ENCODE peak calls at places on chromosome 17, in eight cellular contexts. One of them, this sample, is unnamed.
A peak's percentile ranks its signal among the peaks of the same experiment; 100 is the strongest.

GRCh38 chr17:45996282-45996937 is 2.6 kb upstream of the STH start:
- DNase-seq in activated B cell treated with CpG ODN at 0.5 μM for 24 hours: no peak
- DNase-seq in CD4-positive, alpha-beta T cell: no peak
- DNase-seq in suprapubic skin: no peak
- DNase-seq in cardiac muscle cell: no peak
- DNase-seq in neural crest cell: no peak
- DNase-seq in adrenal gland: no peak
- DNase-seq in PC-3: no peak
- DNase-seq in this sample: no peak

GRCh38 chr17:4004517-4005295 is 40.5 kb upstream of the ATP2A3 start:
- DNase-seq in activated B cell treated with CpG ODN at 0.5 μM for 24 hours: peak; percentile 77
- DNase-seq in CD4-positive, alpha-beta T cell: peak; percentile 49
- DNase-seq in suprapubic skin: no peak
- DNase-seq in cardiac muscle cell: peak; percentile 47
- DNase-seq in neural crest cell: peak; percentile 69
- DNase-seq in adrenal gland: no peak
- DNase-seq in PC-3: peak; percentile 51
- DNase-seq in this sample: no peak

GRCh38 chr17:21174719-21175118 is 39.2 kb downstream of the TMEM11 start:
- DNase-seq in activated B cell treated with CpG ODN at 0.5 μM for 24 hours: no peak
- DNase-seq in CD4-positive, alpha-beta T cell: no peak
- DNase-seq in suprapubic skin: no peak
- DNase-seq in cardiac muscle cell: peak; percentile 35
- DNase-seq in neural crest cell: no peak
- DNase-seq in adrenal gland: no peak
- DNase-seq in PC-3: no peak
- DNase-seq in this sample: no peak

GRCh38 chr17:30158896-30159625 is 42.4 kb downstream of the NSRP1 start:
- DNase-seq in activated B cell treated with CpG ODN at 0.5 μM for 24 hours: no peak
- DNase-seq in CD4-positive, alpha-beta T cell: no peak
- DNase-seq in suprapubic skin: no peak
- DNase-seq in cardiac muscle cell: no peak
- DNase-seq in neural crest cell: no peak
- DNase-seq in adrenal gland: no peak
- DNase-seq in PC-3: no peak
- DNase-seq in this sample: no peak

GRCh38 chr17:41352597-41353366 is 2.2 kb upstream of the KRT33A start:
- DNase-seq in activated B cell treated with CpG ODN at 0.5 μM for 24 hours: no peak
- DNase-seq in CD4-positive, alpha-beta T cell: no peak
- DNase-seq in suprapubic skin: no peak
- DNase-seq in cardiac muscle cell: no peak
- DNase-seq in neural crest cell: no peak
- DNase-seq in adrenal gland: no peak
- DNase-seq in PC-3: no peak
- DNase-seq in this sample: no peak

GRCh38 chr17:57662644-57663308 is 82.3 kb downstream of the CCDC182 start:
- DNase-seq in activated B cell treated with CpG ODN at 0.5 μM for 24 hours: peak; percentile 32
- DNase-seq in CD4-positive, alpha-beta T cell: no peak
- DNase-seq in suprapubic skin: peak; percentile 97
- DNase-seq in cardiac muscle cell: peak; percentile 99
- DNase-seq in neural crest cell: peak; percentile 90
- DNase-seq in adrenal gland: peak; percentile 99
- DNase-seq in PC-3: peak; percentile 100
- DNase-seq in this sample: peak; percentile 98

GRCh38 chr17:53721101-53721500 is 101.6 kb upstream of the KIF2B start:
- DNase-seq in activated B cell treated with CpG ODN at 0.5 μM for 24 hours: no peak
- DNase-seq in CD4-positive, alpha-beta T cell: no peak
- DNase-seq in suprapubic skin: no peak
- DNase-seq in cardiac muscle cell: no peak
- DNase-seq in neural crest cell: no peak
- DNase-seq in adrenal gland: no peak
- DNase-seq in PC-3: no peak
- DNase-seq in this sample: no peak

GRCh38 chr17:42561908-42562844 is at the start of gene COASY:
- DNase-seq in activated B cell treated with CpG ODN at 0.5 μM for 24 hours: peak; percentile 82
- DNase-seq in CD4-positive, alpha-beta T cell: peak; percentile 87
- DNase-seq in suprapubic skin: peak; percentile 97
- DNase-seq in cardiac muscle cell: peak; percentile 98
- DNase-seq in neural crest cell: peak; percentile 96
- DNase-seq in adrenal gland: peak; percentile 95
- DNase-seq in PC-3: peak; percentile 94
- DNase-seq in this sample: peak; percentile 97

GRCh38 chr17:2054262-2054739 is 602 bp upstream of the HIC1 start:
- DNase-seq in activated B cell treated with CpG ODN at 0.5 μM for 24 hours: peak; percentile 39
- DNase-seq in CD4-positive, alpha-beta T cell: no peak
- DNase-seq in suprapubic skin: peak; percentile 83
- DNase-seq in cardiac muscle cell: peak; percentile 70
- DNase-seq in neural crest cell: no peak
- DNase-seq in adrenal gland: no peak
- DNase-seq in PC-3: peak; percentile 33
- DNase-seq in this sample: no peak

GRCh38 chr17:5123343-5124124 is 7.7 kb downstream of the USP6 start:
- DNase-seq in activated B cell treated with CpG ODN at 0.5 μM for 24 hours: peak; percentile 8
- DNase-seq in CD4-positive, alpha-beta T cell: no peak
- DNase-seq in suprapubic skin: peak; percentile 51
- DNase-seq in cardiac muscle cell: peak; percentile 3
- DNase-seq in neural crest cell: no peak
- DNase-seq in adrenal gland: no peak
- DNase-seq in PC-3: no peak
- DNase-seq in this sample: peak; percentile 63

GRCh38 chr17:17831208-17832039 is 5.4 kb downstream of the SREBF1 start:
- DNase-seq in activated B cell treated with CpG ODN at 0.5 μM for 24 hours: no peak
- DNase-seq in CD4-positive, alpha-beta T cell: no peak
- DNase-seq in suprapubic skin: no peak
- DNase-seq in cardiac muscle cell: no peak
- DNase-seq in neural crest cell: no peak
- DNase-seq in adrenal gland: no peak
- DNase-seq in PC-3: no peak
- DNase-seq in this sample: no peak

GRCh38 chr17:18038149-18038850 is 668 bp downstream of the ATPAF2 start:
- DNase-seq in activated B cell treated with CpG ODN at 0.5 μM for 24 hours: peak; percentile 24
- DNase-seq in CD4-positive, alpha-beta T cell: no peak
- DNase-seq in suprapubic skin: no peak
- DNase-seq in cardiac muscle cell: no peak
- DNase-seq in neural crest cell: no peak
- DNase-seq in adrenal gland: no peak
- DNase-seq in PC-3: no peak
- DNase-seq in this sample: no peak

GRCh38 chr17:40070895-40071719 is 8.3 kb downstream of the THRA start:
- DNase-seq in activated B cell treated with CpG ODN at 0.5 μM for 24 hours: no peak
- DNase-seq in CD4-positive, alpha-beta T cell: no peak
- DNase-seq in suprapubic skin: no peak
- DNase-seq in cardiac muscle cell: no peak
- DNase-seq in neural crest cell: no peak
- DNase-seq in adrenal gland: peak; percentile 80
- DNase-seq in PC-3: no peak
- DNase-seq in this sample: peak; percentile 87

GRCh38 chr17:68383443-68384321 is 73.6 kb downstream of the WIPI1 start:
- DNase-seq in activated B cell treated with CpG ODN at 0.5 μM for 24 hours: no peak
- DNase-seq in CD4-positive, alpha-beta T cell: no peak
- DNase-seq in suprapubic skin: peak; percentile 62
- DNase-seq in cardiac muscle cell: peak; percentile 95
- DNase-seq in neural crest cell: no peak
- DNase-seq in adrenal gland: no peak
- DNase-seq in PC-3: peak; percentile 37
- DNase-seq in this sample: no peak

GRCh38 chr17:66655861-66656260 is 179.1 kb upstream of the CACNG5 start:
- DNase-seq in activated B cell treated with CpG ODN at 0.5 μM for 24 hours: no peak
- DNase-seq in CD4-positive, alpha-beta T cell: no peak
- DNase-seq in suprapubic skin: no peak
- DNase-seq in cardiac muscle cell: peak; percentile 55
- DNase-seq in neural crest cell: no peak
- DNase-seq in adrenal gland: no peak
- DNase-seq in PC-3: peak; percentile 23
- DNase-seq in this sample: no peak

GRCh38 chr17:57956311-57957119 is 1.3 kb upstream of the CUEDC1 start:
- DNase-seq in activated B cell treated with CpG ODN at 0.5 μM for 24 hours: peak; percentile 32
- DNase-seq in CD4-positive, alpha-beta T cell: peak; percentile 11
- DNase-seq in suprapubic skin: peak; percentile 35
- DNase-seq in cardiac muscle cell: no peak
- DNase-seq in neural crest cell: no peak
- DNase-seq in adrenal gland: peak; percentile 13
- DNase-seq in PC-3: no peak
- DNase-seq in this sample: peak; percentile 67

GRCh38 chr17:60792250-60792898 is 114.7 kb downstream of the BCAS3 start:
- DNase-seq in activated B cell treated with CpG ODN at 0.5 μM for 24 hours: no peak
- DNase-seq in CD4-positive, alpha-beta T cell: no peak
- DNase-seq in suprapubic skin: no peak
- DNase-seq in cardiac muscle cell: no peak
- DNase-seq in neural crest cell: no peak
- DNase-seq in adrenal gland: no peak
- DNase-seq in PC-3: no peak
- DNase-seq in this sample: no peak

GRCh38 chr17:50689251-50689650 is 18.5 kb downstream of the ANKRD40 start:
- DNase-seq in activated B cell treated with CpG ODN at 0.5 μM for 24 hours: no peak
- DNase-seq in CD4-positive, alpha-beta T cell: no peak
- DNase-seq in suprapubic skin: peak; percentile 44
- DNase-seq in cardiac muscle cell: peak; percentile 59
- DNase-seq in neural crest cell: peak; percentile 20
- DNase-seq in adrenal gland: no peak
- DNase-seq in PC-3: peak; percentile 57
- DNase-seq in this sample: no peak

GRCh38 chr17:36844013-36844412 is 93.3 kb upstream of the LHX1 start:
- DNase-seq in activated B cell treated with CpG ODN at 0.5 μM for 24 hours: no peak
- DNase-seq in CD4-positive, alpha-beta T cell: no peak
- DNase-seq in suprapubic skin: no peak
- DNase-seq in cardiac muscle cell: no peak
- DNase-seq in neural crest cell: no peak
- DNase-seq in adrenal gland: no peak
- DNase-seq in PC-3: no peak
- DNase-seq in this sample: no peak

GRCh38 chr17:15185625-15185991 is 79.5 kb downstream of the PMP22 start:
- DNase-seq in activated B cell treated with CpG ODN at 0.5 μM for 24 hours: no peak
- DNase-seq in CD4-positive, alpha-beta T cell: no peak
- DNase-seq in suprapubic skin: no peak
- DNase-seq in cardiac muscle cell: peak; percentile 83
- DNase-seq in neural crest cell: no peak
- DNase-seq in adrenal gland: peak; percentile 29
- DNase-seq in PC-3: no peak
- DNase-seq in this sample: no peak

GRCh38 chr17:80176757-80177156 is 6.9 kb downstream of the CARD14 start:
- DNase-seq in activated B cell treated with CpG ODN at 0.5 μM for 24 hours: no peak
- DNase-seq in CD4-positive, alpha-beta T cell: no peak
- DNase-seq in suprapubic skin: no peak
- DNase-seq in cardiac muscle cell: no peak
- DNase-seq in neural crest cell: no peak
- DNase-seq in adrenal gland: no peak
- DNase-seq in PC-3: no peak
- DNase-seq in this sample: no peak

GRCh38 chr17:58956997-58957724 is 149.5 kb downstream of the TRIM37 start:
- DNase-seq in activated B cell treated with CpG ODN at 0.5 μM for 24 hours: no peak
- DNase-seq in CD4-positive, alpha-beta T cell: no peak
- DNase-seq in suprapubic skin: no peak
- DNase-seq in cardiac muscle cell: peak; percentile 36
- DNase-seq in neural crest cell: no peak
- DNase-seq in adrenal gland: no peak
- DNase-seq in PC-3: peak; percentile 29
- DNase-seq in this sample: no peak

GRCh38 chr17:58965221-58965620 is 141.5 kb downstream of the TRIM37 start:
- DNase-seq in activated B cell treated with CpG ODN at 0.5 μM for 24 hours: no peak
- DNase-seq in CD4-positive, alpha-beta T cell: no peak
- DNase-seq in suprapubic skin: no peak
- DNase-seq in cardiac muscle cell: peak; percentile 13
- DNase-seq in neural crest cell: no peak
- DNase-seq in adrenal gland: no peak
- DNase-seq in PC-3: no peak
- DNase-seq in this sample: no peak

GRCh38 chr17:58960068-58960467 is 146.6 kb downstream of the TRIM37 start:
- DNase-seq in activated B cell treated with CpG ODN at 0.5 μM for 24 hours: no peak
- DNase-seq in CD4-positive, alpha-beta T cell: no peak
- DNase-seq in suprapubic skin: no peak
- DNase-seq in cardiac muscle cell: peak; percentile 62
- DNase-seq in neural crest cell: no peak
- DNase-seq in adrenal gland: no peak
- DNase-seq in PC-3: peak; percentile 87
- DNase-seq in this sample: no peak
- TF ChIP-seq CTCF in activated B cell treated with CpG ODN at 0.5 μM for 24 hours: no peak
- TF ChIP-seq CTCF in CD4-positive, alpha-beta T cell: no peak
- TF ChIP-seq CTCF in suprapubic skin: no peak
- TF ChIP-seq CTCF in cardiac muscle cell: peak; percentile 19
- TF ChIP-seq CTCF in neural crest cell: no peak
- TF ChIP-seq CTCF in adrenal gland: peak; percentile 17
- TF ChIP-seq CTCF in PC-3: peak; percentile 68
- TF ChIP-seq CTCF in this sample: no peak

GRCh38 chr17:13114601-13115024 is 96.8 kb upstream of the ELAC2 start:
- DNase-seq in activated B cell treated with CpG ODN at 0.5 μM for 24 hours: no peak
- DNase-seq in CD4-positive, alpha-beta T cell: no peak
- DNase-seq in suprapubic skin: no peak
- DNase-seq in cardiac muscle cell: peak; percentile 62
- DNase-seq in neural crest cell: peak; percentile 59
- DNase-seq in adrenal gland: no peak
- DNase-seq in PC-3: peak; percentile 71
- DNase-seq in this sample: no peak
- TF ChIP-seq CTCF in activated B cell treated with CpG ODN at 0.5 μM for 24 hours: no peak
- TF ChIP-seq CTCF in CD4-positive, alpha-beta T cell: peak; percentile 18
- TF ChIP-seq CTCF in suprapubic skin: peak; percentile 13
- TF ChIP-seq CTCF in cardiac muscle cell: peak; percentile 91
- TF ChIP-seq CTCF in neural crest cell: peak; percentile 89
- TF ChIP-seq CTCF in adrenal gland: peak; percentile 47
- TF ChIP-seq CTCF in PC-3: peak; percentile 91
- TF ChIP-seq CTCF in this sample: no peak

GRCh38 chr17:81927653-81928496 is at the start of gene MAFG:
- DNase-seq in activated B cell treated with CpG ODN at 0.5 μM for 24 hours: peak; percentile 93
- DNase-seq in CD4-positive, alpha-beta T cell: peak; percentile 89
- DNase-seq in suprapubic skin: peak; percentile 93
- DNase-seq in cardiac muscle cell: peak; percentile 97
- DNase-seq in neural crest cell: peak; percentile 87
- DNase-seq in adrenal gland: peak; percentile 92
- DNase-seq in PC-3: peak; percentile 94
- DNase-seq in this sample: peak; percentile 93
- TF ChIP-seq CTCF in activated B cell treated with CpG ODN at 0.5 μM for 24 hours: no peak
- TF ChIP-seq CTCF in CD4-positive, alpha-beta T cell: no peak
- TF ChIP-seq CTCF in suprapubic skin: no peak
- TF ChIP-seq CTCF in cardiac muscle cell: peak; percentile 43
- TF ChIP-seq CTCF in neural crest cell: peak; percentile 47
- TF ChIP-seq CTCF in adrenal gland: peak; percentile 31
- TF ChIP-seq CTCF in PC-3: peak; percentile 52
- TF ChIP-seq CTCF in this sample: no peak

DNA sequence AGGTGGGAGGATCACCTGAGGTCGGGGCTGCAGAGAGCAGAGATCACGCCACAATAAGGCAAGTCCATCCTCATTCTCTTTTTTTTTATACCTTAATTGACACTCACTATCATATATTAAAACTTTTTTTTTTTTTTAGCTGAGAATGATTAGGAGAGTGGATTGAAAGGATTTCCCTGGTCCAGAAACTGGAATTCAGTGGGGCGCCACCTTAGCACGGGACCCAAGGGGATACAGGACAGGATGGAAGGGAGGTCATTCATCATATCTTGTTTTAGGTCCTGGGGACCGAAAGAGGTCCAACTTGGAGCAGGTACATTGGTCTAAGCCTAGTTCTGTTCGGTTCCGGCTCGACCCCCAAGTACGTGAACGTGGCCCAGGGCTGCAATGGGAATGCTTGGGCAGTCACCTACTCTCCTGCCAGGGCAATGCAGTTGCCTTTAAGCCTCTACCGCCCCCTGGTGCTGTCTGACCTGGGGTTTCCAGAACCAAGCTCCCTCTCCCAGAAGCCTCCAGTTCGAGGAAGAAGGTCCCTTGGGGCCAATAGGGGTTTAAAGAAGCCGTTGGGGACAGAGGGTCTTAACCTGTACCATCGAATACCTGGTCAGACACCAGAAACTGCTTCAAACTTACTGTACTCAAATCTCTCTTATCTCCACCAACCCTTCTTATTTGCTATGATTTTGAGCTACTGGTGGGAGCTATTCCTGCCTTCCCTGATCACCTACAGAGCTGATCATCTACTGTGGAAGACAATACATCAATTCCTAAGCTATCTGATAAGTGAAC is 19.9 kb upstream of the GPATCH8 start:
- DNase-seq in activated B cell treated with CpG ODN at 0.5 μM for 24 hours: no peak
- DNase-seq in CD4-positive, alpha-beta T cell: no peak
- DNase-seq in suprapubic skin: no peak
- DNase-seq in cardiac muscle cell: peak; percentile 78
- DNase-seq in neural crest cell: peak; percentile 34
- DNase-seq in adrenal gland: peak; percentile 62
- DNase-seq in PC-3: peak; percentile 83
- DNase-seq in this sample: no peak
- TF ChIP-seq CTCF in activated B cell treated with CpG ODN at 0.5 μM for 24 hours: no peak
- TF ChIP-seq CTCF in CD4-positive, alpha-beta T cell: peak; percentile 16
- TF ChIP-seq CTCF in suprapubic skin: no peak
- TF ChIP-seq CTCF in cardiac muscle cell: peak; percentile 73
- TF ChIP-seq CTCF in neural crest cell: peak; percentile 48
- TF ChIP-seq CTCF in adrenal gland: peak; percentile 65
- TF ChIP-seq CTCF in PC-3: peak; percentile 83
- TF ChIP-seq CTCF in this sample: peak; percentile 18